ENCODE peak calls at places on chromosomes 12 and 14, in eight cellular contexts. E is fibroblast of the aortic adventitia, N is thoracic aorta, U is body of pancreas, O is esophagus squamous epithelium, M is mammary epithelial cell, K is lower leg skin, G is foreskin fibroblast. Z is an unnamed sample.
A peak's percentile ranks its signal among the peaks of the same experiment; 100 is the strongest.

GRCh38 chr12:75568387-75568786 is 57.0 kb upstream of the KRR1 start:
- DNase-seq in E (peak; percentile 60), N (no peak), U (no peak), O (no peak), M (peak; percentile 57), K (no peak), G (no peak), Z (no peak)

GRCh38 chr14:22478670-22479069 is 110.4 kb downstream of the DAD1 start:
- DNase-seq in E (peak; percentile 46), N (no peak), U (no peak), O (no peak), M (no peak), K (no peak), G (no peak), Z (peak; percentile 70)

GRCh38 chr12:6891637-6892036 is 13.0 kb upstream of the LRRC23 start:
- DNase-seq in E (no peak), N (no peak), U (no peak), O (no peak), M (no peak), K (no peak), G (no peak), Z (no peak)

GRCh38 chr12:51047655-51048540 is at the start of gene LETMD1:
- DNase-seq in E (peak; percentile 99), N (peak; percentile 89), U (peak; percentile 96), O (peak; percentile 79), M (peak; percentile 98), K (peak; percentile 98), G (peak; percentile 97), Z (peak; percentile 94)

GRCh38 chr14:51304956-51305355 is 64.9 kb downstream of the TMX1 start:
- DNase-seq in E (peak; percentile 90), N (no peak), U (no peak), O (no peak), M (peak; percentile 93), K (no peak), G (peak; percentile 87), Z (no peak)

GRCh38 chr14:91175296-91175695 is 61.4 kb downstream of the DGLUCY start:
- DNase-seq in E (no peak), N (no peak), U (no peak), O (no peak), M (no peak), K (no peak), G (no peak), Z (no peak)

GRCh38 chr14:64410084-64410774 is 22.1 kb downstream of the MTHFD1 start:
- DNase-seq in E (peak; percentile 32), N (no peak), U (no peak), O (no peak), M (peak; percentile 79), K (peak; percentile 26), G (peak; percentile 32), Z (no peak)

GRCh38 chr12:25962932-25963525 is 4.5 kb downstream of the RASSF8 start:
- DNase-seq in E (peak; percentile 72), N (no peak), U (no peak), O (no peak), M (no peak), K (no peak), G (no peak), Z (no peak)

GRCh38 chr14:105746124-105746514 is 219.7 kb downstream of the TMEM121 start:
- DNase-seq in E (no peak), N (no peak), U (no peak), O (no peak), M (no peak), K (peak; percentile 70), G (no peak), Z (no peak)

GRCh38 chr14:70086685-70087379 is 101.9 kb downstream of the SLC8A3 start:
- DNase-seq in E (peak; percentile 65), N (no peak), U (peak; percentile 51), O (no peak), M (peak; percentile 13), K (no peak), G (peak; percentile 21), Z (peak; percentile 34)

GRCh38 chr12:117064596-117064995 is 34.6 kb downstream of the TESC start:
- DNase-seq in E (no peak), N (no peak), U (no peak), O (no peak), M (no peak), K (no peak), G (no peak), Z (no peak)

GRCh38 chr12:12788131-12788530 is 2.7 kb downstream of the APOLD1 start:
- DNase-seq in E (peak; percentile 35), N (no peak), U (no peak), O (no peak), M (no peak), K (no peak), G (no peak), Z (no peak)

GRCh38 chr14:100669011-100669412 is 57.7 kb upstream of the DLK1 start:
- DNase-seq in E (no peak), N (no peak), U (no peak), O (no peak), M (no peak), K (no peak), G (no peak), Z (no peak)

GRCh38 chr12:9364224-9365176 is 156.3 kb upstream of the PZP start:
- DNase-seq in E (peak; percentile 49), N (no peak), U (no peak), O (no peak), M (peak; percentile 99), K (no peak), G (peak; percentile 43), Z (no peak)

GRCh38 chr12:76936562-76937185 is 57.9 kb upstream of the CSRP2 start:
- DNase-seq in E (no peak), N (no peak), U (no peak), O (no peak), M (no peak), K (no peak), G (no peak), Z (no peak)

GRCh38 chr12:64086946-64087345 is 135.2 kb downstream of the KICS2 start:
- DNase-seq in E (no peak), N (no peak), U (no peak), O (no peak), M (no peak), K (no peak), G (no peak), Z (no peak)

GRCh38 chr12:122999196-122999946 is 18.9 kb downstream of the ARL6IP4 start:
- DNase-seq in E (no peak), N (no peak), U (no peak), O (no peak), M (no peak), K (no peak), G (no peak), Z (no peak)

GRCh38 chr12:6280053-6280469 is 30.4 kb upstream of the PLEKHG6 start:
- DNase-seq in E (peak; percentile 93), N (peak; percentile 77), U (peak; percentile 80), O (no peak), M (peak; percentile 95), K (peak; percentile 94), G (peak; percentile 95), Z (no peak)

DNA sequence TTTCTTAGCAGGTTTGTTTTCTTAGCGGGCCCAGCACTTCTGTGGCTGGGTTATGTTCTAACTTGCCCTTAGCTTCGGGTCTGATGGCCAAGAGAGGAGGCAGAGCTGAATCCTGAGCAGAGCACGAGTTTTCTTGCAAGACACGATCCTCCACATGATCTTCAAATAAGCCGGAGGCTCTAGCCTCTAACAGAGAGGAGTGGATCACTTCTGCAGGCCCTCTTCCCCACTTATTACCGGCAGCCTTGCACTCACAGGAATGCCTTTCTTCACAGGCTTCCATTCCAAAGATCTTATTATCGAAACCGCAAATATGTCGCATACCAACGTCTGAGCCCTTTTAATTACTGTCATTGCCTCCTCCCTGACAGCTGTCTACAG is 79.5 kb downstream of the SINHCAF start:
- DNase-seq in E (peak; percentile 10), N (no peak), U (no peak), O (no peak), M (peak; percentile 85), K (no peak), G (no peak), Z (no peak)
- H3K4me3 ChIP-seq in E (no peak overlapping the region), N (no peak overlapping the region), U (no peak overlapping the region), O (no peak overlapping the region), M (peak overlapping the region; percentile 11), K (no peak overlapping the region), G (no peak overlapping the region), Z (no peak overlapping the region)

GRCh38 chr14:103745424-103745823 is 29.8 kb downstream of the ZFYVE21 start:
- DNase-seq in E (no peak), N (no peak), U (no peak), O (no peak), M (no peak), K (peak; percentile 45), G (no peak), Z (no peak)

GRCh38 chr14:103749860-103750259 is 34.2 kb downstream of the ZFYVE21 start:
- DNase-seq in E (no peak), N (no peak), U (no peak), O (no peak), M (no peak), K (no peak), G (no peak), Z (no peak)

GRCh38 chr14:103749452-103749851 is 33.8 kb downstream of the ZFYVE21 start:
- DNase-seq in E (no peak), N (no peak), U (no peak), O (no peak), M (no peak), K (no peak), G (no peak), Z (no peak)

GRCh38 chr14:103746706-103747105 is 31.1 kb downstream of the ZFYVE21 start:
- DNase-seq in E (peak; percentile 42), N (no peak), U (no peak), O (no peak), M (no peak), K (peak; percentile 62), G (no peak), Z (no peak)

GRCh38 chr14:103748539-103748867 is 32.9 kb downstream of the ZFYVE21 start:
- DNase-seq in E (no peak), N (no peak), U (no peak), O (no peak), M (no peak), K (no peak), G (no peak), Z (no peak)
- H3K4me3 ChIP-seq in E (no peak overlapping the region), N (no peak overlapping the region), U (no peak overlapping the region), O (no peak overlapping the region), M (no peak overlapping the region), K (no peak overlapping the region), G (no peak overlapping the region), Z (no peak overlapping the region)

GRCh38 chr12:55842681-55843429 is at the start of gene MMP19:
- DNase-seq in E (peak; percentile 83), N (no peak), U (no peak), O (no peak), M (peak; percentile 56), K (no peak), G (peak; percentile 80), Z (no peak)
- H3K4me3 ChIP-seq in E (peak within 1 kb of the TSS; percentile 90), N (peak within 1 kb of the TSS; percentile 67), U (no peak within 1 kb of the TSS), O (peak within 1 kb of the TSS; percentile 64), M (no peak within 1 kb of the TSS), K (peak within 1 kb of the TSS; percentile 19), G (peak within 1 kb of the TSS; percentile 80), Z (no peak within 1 kb of the TSS)

DNA sequence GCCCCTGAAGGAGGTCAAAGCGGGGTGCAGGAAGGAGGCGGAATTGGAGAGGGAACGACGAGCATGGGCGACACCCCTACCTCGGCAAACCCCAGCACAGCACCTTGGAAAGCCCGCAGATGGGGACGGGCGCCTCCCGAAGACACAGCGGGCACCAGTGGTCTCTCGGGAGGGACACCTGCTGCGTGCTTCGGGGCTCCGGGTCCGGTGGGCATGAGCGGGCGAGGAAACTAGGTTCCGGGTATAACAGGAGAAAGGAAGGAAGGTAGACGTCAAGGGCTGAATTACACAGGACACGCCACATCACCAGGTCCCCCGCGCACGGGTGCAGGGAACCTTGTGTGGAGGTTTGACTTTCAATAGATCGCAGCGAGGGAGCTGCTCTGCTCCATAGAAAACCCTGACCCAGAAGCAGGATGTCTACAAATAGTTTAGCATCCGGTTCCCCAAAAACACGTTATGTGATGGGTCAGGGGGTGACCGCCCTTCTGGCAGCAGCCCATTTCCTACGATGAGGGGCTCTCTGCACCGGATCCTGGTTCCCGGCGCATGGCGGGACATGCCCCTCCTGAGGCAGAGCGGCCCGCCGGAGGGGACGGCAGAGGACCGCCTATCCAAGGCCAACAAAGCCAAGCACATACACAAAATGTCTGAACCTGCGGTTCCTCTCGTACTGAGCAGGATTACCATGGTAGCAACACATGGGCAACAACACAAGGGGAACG is 196.9 kb downstream of the ALG10 start:
- DNase-seq in E (no peak), N (no peak), U (peak; percentile 15), O (no peak), M (no peak), K (peak; percentile 71), G (no peak), Z (no peak)
- H3K4me3 ChIP-seq in E (no peak overlapping the region), N (peak overlapping the region; percentile 51), U (peak overlapping the region; percentile 19), O (peak overlapping the region; percentile 34), M (peak overlapping the region; percentile 57), K (no peak overlapping the region), G (no peak overlapping the region), Z (peak overlapping the region; percentile 57)

Z was measured in BE2C.